ENCODE peak calls at places on chromosomes 12 and 14, in ten cellular contexts. One of them, this sample, is unnamed.

GRCh38 chr14:67432088-67432564 is 20.2 kb upstream of the PLEK2 start:
- DNase-seq in amygdala: no peak
- DNase-seq in SK-N-SH: no peak
- DNase-seq in right atrium auricular region: no peak
- DNase-seq in GM23248: no peak
- DNase-seq in body of pancreas: no peak
- DNase-seq in fibroblast of the conjunctiva: no peak
- DNase-seq in stomach: no peak
- DNase-seq in T-helper 9 cell: no peak
- DNase-seq in endodermal cell: no peak
- DNase-seq in this sample: no peak

GRCh38 chr12:118102070-118102469 is 1.7 kb downstream of the VSIG10 start:
- DNase-seq in amygdala: no peak
- DNase-seq in SK-N-SH: no peak
- DNase-seq in right atrium auricular region: no peak
- DNase-seq in GM23248: peak
- DNase-seq in body of pancreas: no peak
- DNase-seq in fibroblast of the conjunctiva: no peak
- DNase-seq in stomach: no peak
- DNase-seq in T-helper 9 cell: no peak
- DNase-seq in endodermal cell: peak
- DNase-seq in this sample: peak

GRCh38 chr14:23352506-23353432 is at the start of gene SLC22A17:
- DNase-seq in amygdala: peak
- DNase-seq in SK-N-SH: peak
- DNase-seq in right atrium auricular region: peak
- DNase-seq in GM23248: peak
- DNase-seq in body of pancreas: peak
- DNase-seq in fibroblast of the conjunctiva: peak
- DNase-seq in stomach: peak
- DNase-seq in T-helper 9 cell: peak
- DNase-seq in endodermal cell: peak
- DNase-seq in this sample: peak

GRCh38 chr12:121245951-121246350 is 36.0 kb downstream of the P2RX4 start:
- DNase-seq in amygdala: no peak
- DNase-seq in SK-N-SH: no peak
- DNase-seq in right atrium auricular region: no peak
- DNase-seq in GM23248: no peak
- DNase-seq in body of pancreas: no peak
- DNase-seq in fibroblast of the conjunctiva: no peak
- DNase-seq in stomach: no peak
- DNase-seq in T-helper 9 cell: no peak
- DNase-seq in endodermal cell: no peak
- DNase-seq in this sample: no peak

GRCh38 chr12:94994312-94994711 is 9.2 kb downstream of the NDUFA12 start:
- DNase-seq in amygdala: no peak
- DNase-seq in SK-N-SH: no peak
- DNase-seq in right atrium auricular region: no peak
- DNase-seq in GM23248: peak
- DNase-seq in body of pancreas: no peak
- DNase-seq in fibroblast of the conjunctiva: no peak
- DNase-seq in stomach: no peak
- DNase-seq in T-helper 9 cell: no peak
- DNase-seq in endodermal cell: no peak
- DNase-seq in this sample: no peak

GRCh38 chr14:69241577-69241976 is 18.4 kb upstream of the GALNT16 start:
- DNase-seq in amygdala: no peak
- DNase-seq in SK-N-SH: no peak
- DNase-seq in right atrium auricular region: no peak
- DNase-seq in GM23248: no peak
- DNase-seq in body of pancreas: no peak
- DNase-seq in fibroblast of the conjunctiva: no peak
- DNase-seq in stomach: no peak
- DNase-seq in T-helper 9 cell: no peak
- DNase-seq in endodermal cell: no peak
- DNase-seq in this sample: no peak

GRCh38 chr14:78863143-78863542 is 693.0 kb downstream of the NRXN3 start:
- DNase-seq in amygdala: no peak
- DNase-seq in SK-N-SH: no peak
- DNase-seq in right atrium auricular region: no peak
- DNase-seq in GM23248: peak
- DNase-seq in body of pancreas: peak
- DNase-seq in fibroblast of the conjunctiva: no peak
- DNase-seq in stomach: no peak
- DNase-seq in T-helper 9 cell: no peak
- DNase-seq in endodermal cell: peak
- DNase-seq in this sample: peak

GRCh38 chr14:54252072-54252730 is 144.6 kb upstream of the CDKN3 start:
- DNase-seq in amygdala: no peak
- DNase-seq in SK-N-SH: no peak
- DNase-seq in right atrium auricular region: no peak
- DNase-seq in GM23248: peak
- DNase-seq in body of pancreas: no peak
- DNase-seq in fibroblast of the conjunctiva: no peak
- DNase-seq in stomach: no peak
- DNase-seq in T-helper 9 cell: no peak
- DNase-seq in endodermal cell: no peak
- DNase-seq in this sample: no peak

GRCh38 chr14:103721334-103722120 is 5.9 kb downstream of the ZFYVE21 start:
- DNase-seq in amygdala: no peak
- DNase-seq in SK-N-SH: no peak
- DNase-seq in right atrium auricular region: no peak
- DNase-seq in GM23248: peak
- DNase-seq in body of pancreas: no peak
- DNase-seq in fibroblast of the conjunctiva: no peak
- DNase-seq in stomach: no peak
- DNase-seq in T-helper 9 cell: no peak
- DNase-seq in endodermal cell: no peak
- DNase-seq in this sample: no peak

GRCh38 chr14:91568626-91569025 is 58.5 kb upstream of the PPP4R3A start:
- DNase-seq in amygdala: no peak
- DNase-seq in SK-N-SH: no peak
- DNase-seq in right atrium auricular region: no peak
- DNase-seq in GM23248: no peak
- DNase-seq in body of pancreas: no peak
- DNase-seq in fibroblast of the conjunctiva: no peak
- DNase-seq in stomach: no peak
- DNase-seq in T-helper 9 cell: no peak
- DNase-seq in endodermal cell: no peak
- DNase-seq in this sample: no peak

GRCh38 chr12:26748741-26749431 is 84.1 kb downstream of the ITPR2 start:
- DNase-seq in amygdala: no peak
- DNase-seq in SK-N-SH: no peak
- DNase-seq in right atrium auricular region: no peak
- DNase-seq in GM23248: peak
- DNase-seq in body of pancreas: no peak
- DNase-seq in fibroblast of the conjunctiva: peak
- DNase-seq in stomach: no peak
- DNase-seq in T-helper 9 cell: no peak
- DNase-seq in endodermal cell: no peak
- DNase-seq in this sample: no peak

GRCh38 chr12:111761099-111761498 is 5.6 kb upstream of the ALDH2 start:
- DNase-seq in amygdala: no peak
- DNase-seq in SK-N-SH: no peak
- DNase-seq in right atrium auricular region: no peak
- DNase-seq in GM23248: no peak
- DNase-seq in body of pancreas: no peak
- DNase-seq in fibroblast of the conjunctiva: no peak
- DNase-seq in stomach: no peak
- DNase-seq in T-helper 9 cell: no peak
- DNase-seq in endodermal cell: no peak
- DNase-seq in this sample: no peak

GRCh38 chr12:50635356-50635755 is 128.5 kb upstream of the ATF1 start:
- DNase-seq in amygdala: no peak
- DNase-seq in SK-N-SH: no peak
- DNase-seq in right atrium auricular region: no peak
- DNase-seq in GM23248: no peak
- DNase-seq in body of pancreas: no peak
- DNase-seq in fibroblast of the conjunctiva: no peak
- DNase-seq in stomach: peak
- DNase-seq in T-helper 9 cell: no peak
- DNase-seq in endodermal cell: no peak
- DNase-seq in this sample: no peak

GRCh38 chr12:50317198-50317597 is 33.9 kb upstream of the LIMA1 start:
- DNase-seq in amygdala: no peak
- DNase-seq in SK-N-SH: no peak
- DNase-seq in right atrium auricular region: no peak
- DNase-seq in GM23248: peak
- DNase-seq in body of pancreas: no peak
- DNase-seq in fibroblast of the conjunctiva: no peak
- DNase-seq in stomach: no peak
- DNase-seq in T-helper 9 cell: no peak
- DNase-seq in endodermal cell: no peak
- DNase-seq in this sample: no peak

GRCh38 chr12:10896854-10897253 is 12.5 kb downstream of the TAS2R13 start:
- DNase-seq in amygdala: no peak
- DNase-seq in SK-N-SH: no peak
- DNase-seq in right atrium auricular region: no peak
- DNase-seq in GM23248: no peak
- DNase-seq in body of pancreas: no peak
- DNase-seq in fibroblast of the conjunctiva: no peak
- DNase-seq in stomach: no peak
- DNase-seq in T-helper 9 cell: no peak
- DNase-seq in endodermal cell: no peak
- DNase-seq in this sample: no peak

GRCh38 chr12:113384778-113385177 is 18.9 kb downstream of the SDS start:
- DNase-seq in amygdala: no peak
- DNase-seq in SK-N-SH: no peak
- DNase-seq in right atrium auricular region: no peak
- DNase-seq in GM23248: no peak
- DNase-seq in body of pancreas: no peak
- DNase-seq in fibroblast of the conjunctiva: no peak
- DNase-seq in stomach: no peak
- DNase-seq in T-helper 9 cell: no peak
- DNase-seq in endodermal cell: no peak
- DNase-seq in this sample: no peak

GRCh38 chr14:23306412-23307145 is at the start of gene BCL2L2:
- DNase-seq in amygdala: peak
- DNase-seq in SK-N-SH: peak
- DNase-seq in right atrium auricular region: peak
- DNase-seq in GM23248: peak
- DNase-seq in body of pancreas: peak
- DNase-seq in fibroblast of the conjunctiva: peak
- DNase-seq in stomach: peak
- DNase-seq in T-helper 9 cell: no peak
- DNase-seq in endodermal cell: peak
- DNase-seq in this sample: peak

GRCh38 chr12:124278389-124279101 is 16.3 kb upstream of the RFLNA start:
- DNase-seq in amygdala: no peak
- DNase-seq in SK-N-SH: no peak
- DNase-seq in right atrium auricular region: no peak
- DNase-seq in GM23248: no peak
- DNase-seq in body of pancreas: no peak
- DNase-seq in fibroblast of the conjunctiva: no peak
- DNase-seq in stomach: peak
- DNase-seq in T-helper 9 cell: no peak
- DNase-seq in endodermal cell: no peak
- DNase-seq in this sample: no peak

This sample was measured in mucosa of gallbladder.